ENCODE peak calls at places on chromosomes 11 and 22, in five cellular contexts. M, C, T, F and A are unnamed samples.

GRCh38 chr11:125404136-125404810 is 91.8 kb downstream of the FEZ1 start:
- DNase-seq in F (no peak), M (no peak), T (no peak), C (no peak), A (no peak)

GRCh38 chr11:44894217-44894617 is 56.5 kb downstream of the TP53I11 start:
- DNase-seq in F (peak), M (peak), C (peak), T (peak), A (no peak)

GRCh38 chr22:37304595-37305343 is 22.5 kb downstream of the CYTH4 start:
- DNase-seq in T (no peak), C (no peak), M (no peak), F (peak), A (no peak)

GRCh38 chr22:38540731-38541130 is 29.3 kb downstream of the DMC1 start:
- DNase-seq in C (no peak), M (no peak), T (no peak), F (no peak), A (no peak)

GRCh38 chr11:10500757-10501684 is 40.0 kb downstream of the RNF141 start:
- DNase-seq in C (no peak), F (no peak), T (no peak), M (no peak), A (no peak)

GRCh38 chr22:46701262-46701661 is 36.8 kb downstream of the CERK start:
- DNase-seq in F (no peak), T (peak), M (no peak), C (no peak), A (no peak)

GRCh38 chr11:88359529-88359928 is 22.0 kb upstream of the CTSC start:
- DNase-seq in F (no peak), M (no peak), T (no peak), C (no peak), A (no peak)

GRCh38 chr11:6931146-6931713 is 5.0 kb downstream of the ZNF215 start:
- DNase-seq in C (no peak), M (no peak), T (no peak), F (peak), A (no peak)

GRCh38 chr11:95499516-95500135 is 268.6 kb upstream of the SESN3 start:
- DNase-seq in M (no peak), F (peak), T (no peak), C (no peak), A (no peak)

GRCh38 chr11:85628771-85629341 is 463 bp downstream of the TMEM126B start:
- DNase-seq in T (no peak), C (no peak), M (no peak), F (no peak), A (no peak)

GRCh38 chr11:23679041-23679440 is 817.8 kb upstream of the LUZP2 start:
- DNase-seq in F (no peak), M (no peak), T (peak), C (no peak), A (no peak)

GRCh38 chr11:37657645-37658044 is 1059.6 kb upstream of the RAG2 start:
- DNase-seq in F (peak), M (no peak), T (no peak), C (no peak), A (no peak)
- TF ChIP-seq CTCF in F (peak), M (no peak), T (no peak), C (no peak), A (no peak)

DNA sequence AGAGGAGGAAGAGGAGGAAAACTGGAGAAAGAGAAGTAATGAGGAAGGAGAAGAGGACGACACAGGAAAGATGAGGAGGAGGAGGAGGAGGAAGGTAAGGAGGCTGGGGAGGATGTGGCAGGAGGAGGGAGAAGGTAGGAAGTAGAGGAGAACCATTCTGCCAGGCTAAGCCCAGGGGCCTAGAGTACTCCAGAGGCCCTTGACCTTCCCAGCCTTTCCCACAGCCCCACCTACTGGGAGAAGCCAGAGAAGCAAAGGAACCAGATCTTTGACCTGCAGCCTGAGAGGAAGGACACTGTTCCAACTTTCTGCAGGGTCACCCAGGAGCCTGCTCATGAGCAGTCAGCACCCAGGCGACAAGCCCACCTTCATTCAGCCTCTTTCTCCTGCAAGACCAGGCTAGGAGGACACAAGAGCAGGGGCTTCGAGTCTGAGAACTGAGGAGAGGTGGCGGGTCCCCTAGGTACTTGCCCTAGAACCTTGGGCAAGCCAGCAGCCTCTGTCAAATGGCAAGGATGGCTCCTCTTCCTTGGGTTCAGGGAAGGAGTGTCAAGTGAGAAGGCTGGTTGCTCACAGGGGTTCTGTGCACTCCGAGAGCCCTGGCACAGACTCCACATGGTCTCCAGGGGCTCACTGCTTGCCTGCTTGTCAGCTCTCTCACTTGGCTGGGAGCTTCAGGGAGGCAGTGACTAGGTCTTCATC is 27.9 kb upstream of the OAF start:
- DNase-seq in M (peak), C (no peak), F (no peak), T (no peak), A (peak)
- TF ChIP-seq CTCF in M (no peak), C (peak), F (peak), T (peak), A (no peak)

GRCh38 chr11:62143727-62144126 is 19.9 kb downstream of the INCENP start:
- DNase-seq in M (no peak), C (no peak), T (no peak), F (no peak), A (no peak)
- TF ChIP-seq CTCF in M (no peak), C (no peak), T (no peak), F (no peak), A (no peak)

GRCh38 chr11:40819230-40819629 is 640.2 kb downstream of the LRRC4C start:
- DNase-seq in C (no peak), F (no peak), M (no peak), T (no peak), A (no peak)
- TF ChIP-seq CTCF in C (no peak), F (no peak), M (no peak), T (no peak), A (no peak)

GRCh38 chr11:101439488-101439887 is 144.3 kb downstream of the TRPC6 start:
- DNase-seq in T (no peak), M (no peak), F (no peak), C (no peak), A (no peak)
- TF ChIP-seq CTCF in T (no peak), M (no peak), F (no peak), C (no peak), A (no peak)

DNA sequence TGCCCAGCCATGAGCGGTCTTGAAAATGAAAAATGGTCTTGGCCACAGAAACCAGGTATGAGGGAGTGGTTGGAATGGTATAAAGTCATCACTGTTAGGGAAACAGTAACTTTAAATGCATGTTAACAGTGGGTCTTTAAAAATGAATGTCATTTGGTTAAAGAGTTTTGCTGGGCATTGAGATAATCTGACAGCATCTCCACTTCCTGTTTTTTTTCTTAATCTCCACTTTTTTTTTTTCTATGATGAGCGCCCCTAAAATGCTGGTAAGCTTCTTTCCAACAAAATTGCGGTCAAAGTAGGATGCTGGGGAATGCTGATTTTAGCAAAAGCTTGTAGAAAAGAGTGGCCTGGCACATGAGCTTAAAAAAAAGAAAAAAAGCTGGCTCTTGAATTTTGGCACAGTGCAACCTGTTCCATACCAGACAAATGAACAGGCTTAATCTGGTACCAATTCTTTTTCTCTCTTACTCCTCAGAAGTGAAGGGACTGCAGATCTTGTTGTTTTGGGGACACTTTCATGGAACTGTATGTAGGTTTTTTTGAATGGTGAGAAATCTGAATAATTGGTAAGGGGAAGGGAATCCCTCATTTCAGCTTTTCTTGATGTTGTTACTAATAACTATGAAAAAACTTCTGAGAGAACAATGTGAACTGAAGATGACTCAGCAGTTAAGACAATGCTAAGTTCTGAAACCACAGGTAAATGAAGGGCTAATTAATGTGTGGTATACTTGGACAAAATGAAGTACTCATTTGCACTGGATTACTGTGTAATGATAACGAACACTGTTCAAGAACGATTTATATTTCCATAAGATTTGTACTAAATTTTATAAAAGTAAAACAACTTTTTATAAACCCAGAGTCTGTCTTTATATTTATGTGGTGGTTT is 3.1 kb upstream of the ARHGEF12 start:
- DNase-seq in M (no peak), F (no peak), T (no peak), C (no peak), A (no peak)
- TF ChIP-seq CTCF in M (no peak), F (no peak), T (no peak), C (no peak), A (no peak)

GRCh38 chr11:102518296-102519094 is 12.1 kb downstream of the MMP7 start:
- DNase-seq in C (no peak), M (no peak), T (no peak), F (peak), A (no peak)
- TF ChIP-seq CTCF in C (no peak), M (no peak), T (no peak), F (no peak), A (no peak)